ENCODE peak calls at places on chromosomes 1 and 21, in six cellular contexts. A, O, C, E, R and S are unnamed samples.

GRCh38 chr1:195878478-195878877 is 729.8 kb downstream of the KCNT2 start:
- DNase-seq in E (no peak), O (no peak), C (no peak), R (no peak), A (no peak), S (no peak)

GRCh38 chr1:193355179-193355578 is 168.8 kb upstream of the B3GALT2 start:
- DNase-seq in E (no peak), A (peak; percentile 59), O (no peak), R (no peak), C (no peak), S (no peak)

GRCh38 chr1:55478742-55479141 is 263.6 kb upstream of the USP24 start:
- DNase-seq in O (no peak), A (peak; percentile 68), C (peak; percentile 32), E (no peak), R (no peak), S (no peak)

GRCh38 chr1:115838805-115839705 is 1.9 kb downstream of the NHLH2 start:
- DNase-seq in A (no peak), E (no peak), R (no peak), C (peak; percentile 67), O (peak; percentile 39), S (no peak)

GRCh38 chr1:3922201-3922725 is 22.2 kb upstream of the C1orf174 start:
- DNase-seq in R (no peak), E (no peak), C (no peak), O (no peak), A (no peak), S (no peak)

GRCh38 chr1:28046716-28047115 is 41.7 kb downstream of the EYA3 start:
- DNase-seq in O (no peak), E (no peak), A (no peak), R (no peak), C (no peak), S (no peak)

GRCh38 chr1:157580179-157580827 is 17.6 kb downstream of the FCRL4 start:
- DNase-seq in E (peak; percentile 32), A (peak; percentile 70), C (peak; percentile 69), O (peak; percentile 19), R (no peak), S (peak; percentile 3)

GRCh38 chr1:54848134-54848948 is 38.7 kb downstream of the DHCR24 start:
- DNase-seq in C (no peak), E (no peak), R (no peak), O (no peak), A (no peak), S (no peak)

GRCh38 chr1:12447301-12447700 is 170.7 kb downstream of the DHRS3 start:
- DNase-seq in R (no peak), O (peak; percentile 76), C (no peak), E (no peak), A (no peak), S (peak; percentile 59)

GRCh38 chr1:26471498-26472329 is 526 bp upstream of the HMGN2 start:
- DNase-seq in E (peak; percentile 47), A (peak; percentile 65), R (peak; percentile 64), O (peak; percentile 56), C (peak; percentile 90), S (peak; percentile 16)

GRCh38 chr1:242185728-242186127 is 186.8 kb upstream of the MAP1LC3C start:
- DNase-seq in R (no peak), A (no peak), O (no peak), E (no peak), C (no peak), S (no peak)

GRCh38 chr1:66676616-66677298 is 75.5 kb upstream of the DYNLT5 start:
- DNase-seq in C (no peak), R (no peak), O (no peak), A (peak; percentile 94), E (peak; percentile 27), S (peak; percentile 89)

GRCh38 chr1:17520473-17521319 is 18.8 kb upstream of the ARHGEF10L start:
- DNase-seq in E (no peak), R (no peak), A (no peak), O (no peak), C (no peak), S (no peak)

GRCh38 chr1:91501527-91501859 is 842 bp downstream of the CDC7 start:
- DNase-seq in C (no peak), R (no peak), E (no peak), O (no peak), A (no peak), S (no peak)

GRCh38 chr21:32597205-32597604 is 11.9 kb upstream of the TCP10L start:
- DNase-seq in O (no peak), R (no peak), E (no peak), A (peak; percentile 85), C (no peak), S (peak; percentile 47)

GRCh38 chr1:205642679-205643307 is 11.0 kb upstream of the ELK4 start:
- DNase-seq in A (no peak), R (no peak), E (no peak), O (no peak), C (no peak), S (no peak)

GRCh38 chr21:46151261-46151988 is 4.0 kb downstream of the FTCD start:
- DNase-seq in C (no peak), E (no peak), A (no peak), R (peak; percentile 18), O (no peak), S (no peak)

DNA sequence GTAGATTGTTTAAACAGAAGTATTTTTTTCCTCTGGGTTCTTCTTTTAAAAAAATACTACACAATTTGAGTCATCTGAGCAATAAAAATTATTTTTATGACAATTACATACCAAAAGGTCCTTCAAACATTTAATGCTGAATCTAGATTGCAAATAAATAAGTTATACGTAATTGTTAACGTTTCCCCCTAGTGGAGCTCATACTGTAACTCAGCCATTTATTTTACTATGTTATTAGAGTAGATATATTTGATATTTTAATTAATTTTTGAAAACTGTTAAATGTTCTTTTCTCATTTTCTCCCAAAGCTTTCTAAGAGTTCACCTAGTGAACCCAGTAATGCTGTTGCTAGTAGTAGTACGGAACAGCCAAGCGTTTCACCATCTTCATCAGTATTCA is 33.5 kb downstream of the ZMYM1 start:
- DNase-seq in E (no peak), O (no peak), C (no peak), A (peak; percentile 9), R (no peak), S (no peak)
- TF ChIP-seq CTCF in E (no peak), O (no peak), C (peak; percentile 19), A (no peak), R (no peak), S (no peak)

DNA sequence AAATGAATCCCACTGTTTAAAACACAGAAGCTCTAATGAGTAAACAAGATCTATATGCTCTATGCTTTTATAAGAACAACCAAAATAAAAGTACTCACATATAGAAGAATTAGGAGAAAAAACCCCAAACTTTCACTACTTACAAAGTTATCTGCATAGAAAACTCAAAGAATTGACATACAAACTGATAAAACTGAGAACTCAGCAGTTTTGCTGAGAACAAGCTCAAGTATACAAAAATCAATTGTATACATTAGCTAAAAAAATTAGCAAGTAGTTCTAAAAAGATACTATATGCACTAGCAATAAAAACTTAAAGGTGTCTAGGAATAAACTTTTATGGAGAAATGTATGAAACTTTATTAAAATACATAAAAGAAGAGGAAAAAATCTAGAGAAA is 186.2 kb upstream of the KAZN start:
- DNase-seq in R (no peak), E (no peak), A (no peak), C (no peak), O (no peak), S (no peak)
- H3K27me3 ChIP-seq in R (no peaks in the 10 kb centered on the region), E (no peaks in the 10 kb centered on the region), A (no peaks in the 10 kb centered on the region), C (no peaks in the 10 kb centered on the region), O (no peaks in the 10 kb centered on the region), S (no peaks in the 10 kb centered on the region)

GRCh38 chr1:79040424-79041089 is 34.0 kb upstream of the ADGRL4 start:
- DNase-seq in O (no peak), C (no peak), R (no peak), E (no peak), A (peak; percentile 78), S (no peak)

GRCh38 chr1:79043506-79043905 is 37.0 kb upstream of the ADGRL4 start:
- DNase-seq in C (no peak), E (no peak), R (no peak), O (no peak), A (no peak), S (no peak)

GRCh38 chr1:79042117-79042516 is 35.6 kb upstream of the ADGRL4 start:
- DNase-seq in A (peak; percentile 58), O (no peak), C (no peak), E (no peak), R (no peak), S (no peak)

GRCh38 chr1:79041666-79042065 is 35.1 kb upstream of the ADGRL4 start:
- DNase-seq in R (no peak), C (no peak), O (no peak), E (no peak), A (peak; percentile 39), S (no peak)

GRCh38 chr1:79042539-79042938 is 36.0 kb upstream of the ADGRL4 start:
- DNase-seq in A (peak; percentile 24), R (no peak), E (no peak), O (no peak), C (no peak), S (no peak)
- TF ChIP-seq CTCF in A (no peak), R (no peak), E (no peak), O (no peak), C (no peak), S (no peak)

DNA sequence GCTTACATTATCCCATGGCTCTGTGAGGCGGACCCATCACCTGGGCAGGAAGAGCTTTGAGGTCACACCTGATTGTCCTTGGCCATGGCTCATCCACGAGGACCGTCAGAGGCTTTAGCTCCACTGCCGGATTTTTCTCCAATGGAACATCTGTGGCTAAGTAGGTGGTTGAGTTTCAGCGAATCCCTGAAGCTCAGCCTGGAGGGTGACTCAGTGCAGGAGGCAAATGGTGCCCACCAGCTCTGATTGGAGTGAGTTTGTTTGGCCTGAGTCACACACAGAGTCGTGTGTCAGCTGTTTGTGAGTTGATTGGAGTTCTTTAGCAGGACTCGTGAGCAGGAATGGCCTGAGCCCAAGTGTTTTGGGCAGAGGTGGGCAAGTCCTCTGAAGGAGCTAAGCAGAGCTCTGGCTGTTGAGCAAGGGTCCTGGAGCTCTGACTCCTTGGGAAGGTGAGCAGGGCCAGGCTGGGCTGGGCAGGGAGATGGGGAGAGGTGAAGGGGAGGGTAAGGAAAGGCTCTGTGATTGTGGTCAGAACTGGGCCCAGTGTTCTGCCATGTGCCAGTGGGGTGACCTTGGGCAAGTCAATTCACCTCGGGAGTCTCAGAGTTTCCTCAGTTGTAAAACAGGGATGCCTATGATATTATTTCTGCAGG is 2.0 kb downstream of the SLC6A17 start:
- DNase-seq in C (no peak), A (no peak), O (no peak), R (no peak), E (no peak), S (no peak)
- H3K27me3 ChIP-seq in C (peaks cover 94% of the 10 kb centered on the region), A (peaks cover 26% of the 10 kb centered on the region), O (peaks cover 64% of the 10 kb centered on the region), R (peaks cover 29% of the 10 kb centered on the region), E (peaks cover 93% of the 10 kb centered on the region), S (peaks cover 9% of the 10 kb centered on the region)